ENCODE peak calls at places on chromosomes 12 and 14, in five cellular contexts. One of them, this sample, is unnamed.
A peak's percentile ranks its signal among the peaks of the same experiment; 100 is the strongest.

GRCh38 chr14:88322505-88323085 is 474 bp downstream of the KCNK10 start:
- DNase-seq in HT-29: no peak
- DNase-seq in heart left ventricle: no peak
- DNase-seq in HFFc6: no peak
- DNase-seq in GM20000: no peak
- DNase-seq in this sample: no peak

GRCh38 chr12:6372403-6373003 is 2.9 kb downstream of the SCNN1A start:
- DNase-seq in HFFc6: peak; percentile 78
- DNase-seq in GM20000: no peak
- DNase-seq in heart left ventricle: no peak
- DNase-seq in HT-29: peak; percentile 91
- DNase-seq in this sample: peak; percentile 84

GRCh38 chr14:103694572-103695026 is 20.7 kb downstream of the XRCC3 start:
- DNase-seq in HT-29: no peak
- DNase-seq in GM20000: no peak
- DNase-seq in HFFc6: no peak
- DNase-seq in heart left ventricle: no peak
- DNase-seq in this sample: no peak

GRCh38 chr12:104694711-104695110 is 238.0 kb downstream of the CHST11 start:
- DNase-seq in heart left ventricle: no peak
- DNase-seq in GM20000: no peak
- DNase-seq in HFFc6: no peak
- DNase-seq in HT-29: no peak
- DNase-seq in this sample: no peak

GRCh38 chr12:81530352-81530751 is 228.8 kb downstream of the PPFIA2 start:
- DNase-seq in GM20000: no peak
- DNase-seq in heart left ventricle: no peak
- DNase-seq in HT-29: no peak
- DNase-seq in HFFc6: no peak
- DNase-seq in this sample: no peak

GRCh38 chr12:132558861-132559623 is 51.3 kb downstream of the LRCOL1 start:
- DNase-seq in HFFc6: no peak
- DNase-seq in heart left ventricle: no peak
- DNase-seq in HT-29: no peak
- DNase-seq in GM20000: no peak
- DNase-seq in this sample: peak; percentile 75

GRCh38 chr12:102883204-102883799 is 33.7 kb downstream of the PAH start:
- DNase-seq in heart left ventricle: no peak
- DNase-seq in HT-29: peak; percentile 71
- DNase-seq in HFFc6: peak; percentile 42
- DNase-seq in GM20000: peak; percentile 57
- DNase-seq in this sample: no peak

GRCh38 chr14:100662850-100663527 is 63.7 kb upstream of the DLK1 start:
- DNase-seq in GM20000: peak; percentile 82
- DNase-seq in HFFc6: peak; percentile 37
- DNase-seq in heart left ventricle: peak; percentile 54
- DNase-seq in HT-29: peak; percentile 75
- DNase-seq in this sample: no peak

GRCh38 chr12:52213541-52214420 is 19.3 kb upstream of the KRT7 start:
- DNase-seq in GM20000: peak; percentile 71
- DNase-seq in heart left ventricle: peak; percentile 72
- DNase-seq in HFFc6: peak; percentile 76
- DNase-seq in HT-29: peak; percentile 97
- DNase-seq in this sample: peak; percentile 67

GRCh38 chr12:51048601-51049369 is 658 bp downstream of the LETMD1 start:
- DNase-seq in HFFc6: no peak
- DNase-seq in GM20000: no peak
- DNase-seq in heart left ventricle: no peak
- DNase-seq in HT-29: peak; percentile 48
- DNase-seq in this sample: no peak

GRCh38 chr12:27343255-27344000 is 10.8 kb downstream of the BMAL2 start:
- DNase-seq in HT-29: no peak
- DNase-seq in heart left ventricle: no peak
- DNase-seq in GM20000: no peak
- DNase-seq in HFFc6: peak; percentile 94
- DNase-seq in this sample: peak; percentile 95

GRCh38 chr14:72907886-72908285 is 14.0 kb upstream of the DPF3 start:
- DNase-seq in GM20000: no peak
- DNase-seq in HT-29: no peak
- DNase-seq in heart left ventricle: no peak
- DNase-seq in HFFc6: peak; percentile 38
- DNase-seq in this sample: peak; percentile 51

GRCh38 chr12:55974308-55974724 is 438 bp downstream of the RAB5B start:
- DNase-seq in HT-29: peak; percentile 51
- DNase-seq in heart left ventricle: peak; percentile 43
- DNase-seq in HFFc6: peak; percentile 26
- DNase-seq in GM20000: peak; percentile 44
- DNase-seq in this sample: no peak

GRCh38 chr12:124466200-124467128 is 100.9 kb downstream of the NCOR2 start:
- DNase-seq in heart left ventricle: peak; percentile 69
- DNase-seq in HT-29: no peak
- DNase-seq in GM20000: peak; percentile 90
- DNase-seq in HFFc6: peak; percentile 13
- DNase-seq in this sample: no peak

GRCh38 chr12:57280234-57281062 is 29.5 kb upstream of the STAC3 start:
- DNase-seq in HFFc6: peak; percentile 94
- DNase-seq in GM20000: peak; percentile 77
- DNase-seq in heart left ventricle: no peak
- DNase-seq in HT-29: peak; percentile 79
- DNase-seq in this sample: peak; percentile 95

GRCh38 chr14:95468416-95469133 is 47.9 kb downstream of the SYNE3 start:
- DNase-seq in HFFc6: no peak
- DNase-seq in HT-29: peak; percentile 38
- DNase-seq in GM20000: no peak
- DNase-seq in heart left ventricle: no peak
- DNase-seq in this sample: no peak

GRCh38 chr14:55353686-55354467 is 57.8 kb downstream of the ATG14 start:
- DNase-seq in GM20000: no peak
- DNase-seq in HT-29: no peak
- DNase-seq in heart left ventricle: no peak
- DNase-seq in HFFc6: no peak
- DNase-seq in this sample: no peak

GRCh38 chr12:84803661-84804060 is 108.9 kb downstream of the SLC6A15 start:
- DNase-seq in heart left ventricle: no peak
- DNase-seq in GM20000: no peak
- DNase-seq in HFFc6: no peak
- DNase-seq in HT-29: no peak
- DNase-seq in this sample: no peak

GRCh38 chr12:58105225-58106119 is 164.1 kb downstream of the ATP23 start:
- DNase-seq in HT-29: peak; percentile 22
- DNase-seq in heart left ventricle: no peak
- DNase-seq in GM20000: no peak
- DNase-seq in HFFc6: peak; percentile 3
- DNase-seq in this sample: no peak

GRCh38 chr12:108592033-108592909 is 5.6 kb downstream of the TMEM119 start:
- DNase-seq in HFFc6: no peak
- DNase-seq in heart left ventricle: no peak
- DNase-seq in HT-29: no peak
- DNase-seq in GM20000: no peak
- DNase-seq in this sample: no peak

GRCh38 chr12:18932715-18933114 is 194.8 kb downstream of the CAPZA3 start:
- DNase-seq in HFFc6: peak; percentile 10
- DNase-seq in HT-29: no peak
- DNase-seq in GM20000: no peak
- DNase-seq in heart left ventricle: no peak
- DNase-seq in this sample: no peak

GRCh38 chr14:39740454-39740853 is 308.2 kb upstream of the FBXO33 start:
- DNase-seq in GM20000: no peak
- DNase-seq in heart left ventricle: no peak
- DNase-seq in HFFc6: no peak
- DNase-seq in HT-29: no peak
- DNase-seq in this sample: no peak

GRCh38 chr14:78997811-78998210 is 827.6 kb downstream of the NRXN3 start:
- DNase-seq in HFFc6: peak; percentile 24
- DNase-seq in heart left ventricle: peak; percentile 11
- DNase-seq in HT-29: no peak
- DNase-seq in GM20000: no peak
- DNase-seq in this sample: no peak

GRCh38 chr12:104680070-104680469 is 223.3 kb downstream of the CHST11 start:
- DNase-seq in heart left ventricle: no peak
- DNase-seq in HT-29: peak; percentile 29
- DNase-seq in HFFc6: peak; percentile 15
- DNase-seq in GM20000: peak; percentile 44
- DNase-seq in this sample: no peak

GRCh38 chr12:7374423-7375144 is 69.4 kb downstream of the CD163L1 start:
- DNase-seq in HT-29: peak; percentile 69
- DNase-seq in HFFc6: peak; percentile 20
- DNase-seq in GM20000: peak; percentile 21
- DNase-seq in heart left ventricle: no peak
- DNase-seq in this sample: no peak

GRCh38 chr14:93960108-93960475 is 16.3 kb downstream of the ASB2 start:
- DNase-seq in HT-29: peak; percentile 30
- DNase-seq in HFFc6: no peak
- DNase-seq in GM20000: no peak
- DNase-seq in heart left ventricle: no peak
- DNase-seq in this sample: peak; percentile 44

GRCh38 chr12:76310110-76310509 is 38.1 kb downstream of the BBS10 start:
- DNase-seq in heart left ventricle: no peak
- DNase-seq in HFFc6: peak; percentile 42
- DNase-seq in GM20000: no peak
- DNase-seq in HT-29: no peak
- DNase-seq in this sample: peak; percentile 81

GRCh38 chr14:69901113-69901951 is 22.1 kb downstream of the SMOC1 start:
- DNase-seq in GM20000: no peak
- DNase-seq in HT-29: no peak
- DNase-seq in heart left ventricle: no peak
- DNase-seq in HFFc6: no peak
- DNase-seq in this sample: no peak

GRCh38 chr14:29220077-29220476 is 453.5 kb downstream of the FOXG1 start:
- DNase-seq in GM20000: no peak
- DNase-seq in heart left ventricle: no peak
- DNase-seq in HT-29: no peak
- DNase-seq in HFFc6: no peak
- DNase-seq in this sample: no peak

GRCh38 chr12:132427999-132428871 is 61.7 kb upstream of the FBRSL1 start:
- DNase-seq in heart left ventricle: no peak
- DNase-seq in HT-29: peak; percentile 88
- DNase-seq in HFFc6: no peak
- DNase-seq in GM20000: no peak
- DNase-seq in this sample: no peak

GRCh38 chr12:89051065-89051677 is 301.1 kb downstream of the DUSP6 start:
- DNase-seq in GM20000: peak; percentile 30
- DNase-seq in HFFc6: peak; percentile 58
- DNase-seq in HT-29: peak; percentile 91
- DNase-seq in heart left ventricle: peak; percentile 15
- DNase-seq in this sample: peak; percentile 50

GRCh38 chr12:114661245-114661644 is 22.7 kb downstream of the TBX3 start:
- DNase-seq in HT-29: no peak
- DNase-seq in HFFc6: peak; percentile 65
- DNase-seq in heart left ventricle: no peak
- DNase-seq in GM20000: no peak
- DNase-seq in this sample: no peak

GRCh38 chr14:61695695-61696527 is 598 bp downstream of the HIF1A start:
- DNase-seq in GM20000: peak; percentile 46
- DNase-seq in HFFc6: peak; percentile 30
- DNase-seq in heart left ventricle: peak; percentile 71
- DNase-seq in HT-29: peak; percentile 46
- DNase-seq in this sample: peak; percentile 29

This sample was measured in RCC 7860.